ENCODE peak calls at places on chromosomes 2 and 18, in six cellular contexts. One of them, this sample, is unnamed.
A peak's percentile ranks its signal among the peaks of the same experiment; 100 is the strongest.

GRCh38 chr18:13003466-13003896 is 12.3 kb downstream of the CEP192 start:
- DNase-seq in neuronal stem cell: no peak
- DNase-seq in iPS-NIHi11: peak; percentile 79
- DNase-seq in OCI-LY7: peak; percentile 34
- DNase-seq in CMK: no peak
- DNase-seq in CD14-positive monocyte: no peak
- DNase-seq in this sample: no peak

GRCh38 chr2:229686122-229686919 is 28.0 kb downstream of the DNER start:
- DNase-seq in neuronal stem cell: no peak
- DNase-seq in iPS-NIHi11: no peak
- DNase-seq in OCI-LY7: no peak
- DNase-seq in CMK: no peak
- DNase-seq in CD14-positive monocyte: no peak
- DNase-seq in this sample: peak; percentile 9

GRCh38 chr2:191617589-191617988 is 60.3 kb upstream of the NABP1 start:
- DNase-seq in neuronal stem cell: no peak
- DNase-seq in iPS-NIHi11: no peak
- DNase-seq in OCI-LY7: peak; percentile 72
- DNase-seq in CMK: no peak
- DNase-seq in CD14-positive monocyte: no peak
- DNase-seq in this sample: no peak

GRCh38 chr18:52334896-52335295 is 5.1 kb upstream of the DCC start:
- DNase-seq in neuronal stem cell: no peak
- DNase-seq in iPS-NIHi11: no peak
- DNase-seq in OCI-LY7: no peak
- DNase-seq in CMK: no peak
- DNase-seq in CD14-positive monocyte: no peak
- DNase-seq in this sample: no peak

GRCh38 chr2:15471606-15472005 is 89.5 kb downstream of the NBAS start:
- DNase-seq in neuronal stem cell: no peak
- DNase-seq in iPS-NIHi11: no peak
- DNase-seq in OCI-LY7: no peak
- DNase-seq in CMK: no peak
- DNase-seq in CD14-positive monocyte: no peak
- DNase-seq in this sample: no peak

GRCh38 chr2:27849558-27849957 is 40.6 kb downstream of the RBKS start:
- DNase-seq in neuronal stem cell: no peak
- DNase-seq in iPS-NIHi11: no peak
- DNase-seq in OCI-LY7: no peak
- DNase-seq in CMK: no peak
- DNase-seq in CD14-positive monocyte: no peak
- DNase-seq in this sample: no peak

GRCh38 chr2:191230174-191230573 is 15.0 kb upstream of the MYO1B start:
- DNase-seq in neuronal stem cell: no peak
- DNase-seq in iPS-NIHi11: no peak
- DNase-seq in OCI-LY7: no peak
- DNase-seq in CMK: no peak
- DNase-seq in CD14-positive monocyte: no peak
- DNase-seq in this sample: no peak

GRCh38 chr2:128501022-128501690 is 182.5 kb upstream of the HS6ST1 start:
- DNase-seq in neuronal stem cell: no peak
- DNase-seq in iPS-NIHi11: no peak
- DNase-seq in OCI-LY7: no peak
- DNase-seq in CMK: no peak
- DNase-seq in CD14-positive monocyte: peak; percentile 42
- DNase-seq in this sample: peak; percentile 10

GRCh38 chr2:174280596-174280995 is 32.3 kb upstream of the OLA1 start:
- DNase-seq in neuronal stem cell: no peak
- DNase-seq in iPS-NIHi11: no peak
- DNase-seq in OCI-LY7: no peak
- DNase-seq in CMK: no peak
- DNase-seq in CD14-positive monocyte: no peak
- DNase-seq in this sample: no peak

GRCh38 chr2:44135307-44135706 is 33.4 kb upstream of the PPM1B start:
- DNase-seq in neuronal stem cell: no peak
- DNase-seq in iPS-NIHi11: peak; percentile 48
- DNase-seq in OCI-LY7: no peak
- DNase-seq in CMK: no peak
- DNase-seq in CD14-positive monocyte: no peak
- DNase-seq in this sample: no peak

GRCh38 chr18:37559194-37559593 is 6.4 kb downstream of the CELF4 start:
- DNase-seq in neuronal stem cell: no peak
- DNase-seq in iPS-NIHi11: no peak
- DNase-seq in OCI-LY7: no peak
- DNase-seq in CMK: no peak
- DNase-seq in CD14-positive monocyte: no peak
- DNase-seq in this sample: peak; percentile 27

GRCh38 chr2:118264591-118264990 is 176.3 kb downstream of the INSIG2 start:
- DNase-seq in neuronal stem cell: no peak
- DNase-seq in iPS-NIHi11: no peak
- DNase-seq in OCI-LY7: no peak
- DNase-seq in CMK: no peak
- DNase-seq in CD14-positive monocyte: no peak
- DNase-seq in this sample: no peak

GRCh38 chr2:33291278-33292013 is 185.0 kb upstream of the RASGRP3 start:
- DNase-seq in neuronal stem cell: no peak
- DNase-seq in iPS-NIHi11: no peak
- DNase-seq in OCI-LY7: no peak
- DNase-seq in CMK: no peak
- DNase-seq in CD14-positive monocyte: no peak
- DNase-seq in this sample: peak; percentile 78

GRCh38 chr2:219252570-219252899 is 508 bp upstream of the TUBA4B start:
- DNase-seq in neuronal stem cell: no peak
- DNase-seq in iPS-NIHi11: no peak
- DNase-seq in OCI-LY7: no peak
- DNase-seq in CMK: no peak
- DNase-seq in CD14-positive monocyte: no peak
- DNase-seq in this sample: no peak

GRCh38 chr2:214533511-214533910 is 122.7 kb downstream of the VWC2L start:
- DNase-seq in neuronal stem cell: no peak
- DNase-seq in iPS-NIHi11: no peak
- DNase-seq in OCI-LY7: no peak
- DNase-seq in CMK: no peak
- DNase-seq in CD14-positive monocyte: no peak
- DNase-seq in this sample: no peak

GRCh38 chr2:218229851-218230250 is 12.9 kb downstream of the ARPC2 start:
- DNase-seq in neuronal stem cell: no peak
- DNase-seq in iPS-NIHi11: no peak
- DNase-seq in OCI-LY7: no peak
- DNase-seq in CMK: no peak
- DNase-seq in CD14-positive monocyte: no peak
- DNase-seq in this sample: no peak

GRCh38 chr2:218516614-218517013 is 51.5 kb downstream of the USP37 start:
- DNase-seq in neuronal stem cell: no peak
- DNase-seq in iPS-NIHi11: peak; percentile 24
- DNase-seq in OCI-LY7: peak; percentile 27
- DNase-seq in CMK: peak; percentile 22
- DNase-seq in CD14-positive monocyte: no peak
- DNase-seq in this sample: no peak

GRCh38 chr2:187922841-187923240 is 368.6 kb upstream of the TFPI start:
- DNase-seq in neuronal stem cell: no peak
- DNase-seq in iPS-NIHi11: no peak
- DNase-seq in OCI-LY7: no peak
- DNase-seq in CMK: no peak
- DNase-seq in CD14-positive monocyte: no peak
- DNase-seq in this sample: no peak

GRCh38 chr2:893311-893710 is 57.3 kb upstream of the SNTG2 start:
- DNase-seq in neuronal stem cell: no peak
- DNase-seq in iPS-NIHi11: peak; percentile 74
- DNase-seq in OCI-LY7: no peak
- DNase-seq in CMK: no peak
- DNase-seq in CD14-positive monocyte: no peak
- DNase-seq in this sample: no peak

GRCh38 chr2:129801575-129801974 is 177.9 kb upstream of the RAB6C start:
- DNase-seq in neuronal stem cell: no peak
- DNase-seq in iPS-NIHi11: no peak
- DNase-seq in OCI-LY7: no peak
- DNase-seq in CMK: no peak
- DNase-seq in CD14-positive monocyte: no peak
- DNase-seq in this sample: peak; percentile 3

GRCh38 chr18:79797518-79798345 is at the start of gene KCNG2:
- DNase-seq in neuronal stem cell: peak; percentile 55
- DNase-seq in iPS-NIHi11: peak; percentile 94
- DNase-seq in OCI-LY7: no peak
- DNase-seq in CMK: no peak
- DNase-seq in CD14-positive monocyte: no peak
- DNase-seq in this sample: no peak

GRCh38 chr18:24200494-24200893 is 61.6 kb downstream of the CABYR start:
- DNase-seq in neuronal stem cell: no peak
- DNase-seq in iPS-NIHi11: no peak
- DNase-seq in OCI-LY7: no peak
- DNase-seq in CMK: no peak
- DNase-seq in CD14-positive monocyte: no peak
- DNase-seq in this sample: no peak

GRCh38 chr2:27752551-27753237 is 18.8 kb upstream of the MRPL33 start:
- DNase-seq in neuronal stem cell: no peak
- DNase-seq in iPS-NIHi11: peak; percentile 43
- DNase-seq in OCI-LY7: no peak
- DNase-seq in CMK: no peak
- DNase-seq in CD14-positive monocyte: no peak
- DNase-seq in this sample: peak; percentile 90

GRCh38 chr2:12433641-12433990 is 283.1 kb upstream of the TRIB2 start:
- DNase-seq in neuronal stem cell: no peak
- DNase-seq in iPS-NIHi11: no peak
- DNase-seq in OCI-LY7: no peak
- DNase-seq in CMK: no peak
- DNase-seq in CD14-positive monocyte: no peak
- DNase-seq in this sample: no peak

GRCh38 chr2:218368621-218369153 is 12.0 kb downstream of the CATIP start:
- DNase-seq in neuronal stem cell: no peak
- DNase-seq in iPS-NIHi11: peak; percentile 77
- DNase-seq in OCI-LY7: no peak
- DNase-seq in CMK: no peak
- DNase-seq in CD14-positive monocyte: peak; percentile 74
- DNase-seq in this sample: no peak

GRCh38 chr18:6728809-6729246 is 688 bp upstream of the ARHGAP28 start:
- DNase-seq in neuronal stem cell: no peak
- DNase-seq in iPS-NIHi11: no peak
- DNase-seq in OCI-LY7: no peak
- DNase-seq in CMK: no peak
- DNase-seq in CD14-positive monocyte: no peak
- DNase-seq in this sample: no peak

GRCh38 chr18:78682716-78683115 is 296.9 kb upstream of the SALL3 start:
- DNase-seq in neuronal stem cell: no peak
- DNase-seq in iPS-NIHi11: no peak
- DNase-seq in OCI-LY7: no peak
- DNase-seq in CMK: no peak
- DNase-seq in CD14-positive monocyte: no peak
- DNase-seq in this sample: no peak

GRCh38 chr2:127640082-127641072 is 5.6 kb upstream of the GPR17 start:
- DNase-seq in neuronal stem cell: no peak
- DNase-seq in iPS-NIHi11: peak; percentile 78
- DNase-seq in OCI-LY7: peak; percentile 79
- DNase-seq in CMK: no peak
- DNase-seq in CD14-positive monocyte: no peak
- DNase-seq in this sample: no peak

GRCh38 chr2:8244634-8245033 is 437.2 kb upstream of the ID2 start:
- DNase-seq in neuronal stem cell: no peak
- DNase-seq in iPS-NIHi11: no peak
- DNase-seq in OCI-LY7: no peak
- DNase-seq in CMK: peak; percentile 40
- DNase-seq in CD14-positive monocyte: peak; percentile 73
- DNase-seq in this sample: no peak

GRCh38 chr2:50125230-50125629 is 906.7 kb downstream of the NRXN1 start:
- DNase-seq in neuronal stem cell: no peak
- DNase-seq in iPS-NIHi11: no peak
- DNase-seq in OCI-LY7: no peak
- DNase-seq in CMK: no peak
- DNase-seq in CD14-positive monocyte: no peak
- DNase-seq in this sample: peak; percentile 78

GRCh38 chr18:23684515-23685197 is 4.6 kb upstream of the LAMA3 start:
- DNase-seq in neuronal stem cell: no peak
- DNase-seq in iPS-NIHi11: no peak
- DNase-seq in OCI-LY7: no peak
- DNase-seq in CMK: no peak
- DNase-seq in CD14-positive monocyte: no peak
- DNase-seq in this sample: no peak

GRCh38 chr2:46909771-46910419 is 5.7 kb downstream of the MCFD2 start:
- DNase-seq in neuronal stem cell: no peak
- DNase-seq in iPS-NIHi11: peak; percentile 44
- DNase-seq in OCI-LY7: no peak
- DNase-seq in CMK: no peak
- DNase-seq in CD14-positive monocyte: no peak
- DNase-seq in this sample: no peak

GRCh38 chr18:73408434-73408833 is 540.6 kb upstream of the NETO1 start:
- DNase-seq in neuronal stem cell: no peak
- DNase-seq in iPS-NIHi11: peak; percentile 16
- DNase-seq in OCI-LY7: no peak
- DNase-seq in CMK: no peak
- DNase-seq in CD14-positive monocyte: no peak
- DNase-seq in this sample: no peak

GRCh38 chr2:159755788-159756187 is 42.2 kb downstream of the CD302 start:
- DNase-seq in neuronal stem cell: no peak
- DNase-seq in iPS-NIHi11: peak; percentile 65
- DNase-seq in OCI-LY7: no peak
- DNase-seq in CMK: no peak
- DNase-seq in CD14-positive monocyte: no peak
- DNase-seq in this sample: no peak

GRCh38 chr2:100244881-100245605 is 77.3 kb downstream of the LONRF2 start:
- DNase-seq in neuronal stem cell: no peak
- DNase-seq in iPS-NIHi11: no peak
- DNase-seq in OCI-LY7: no peak
- DNase-seq in CMK: no peak
- DNase-seq in CD14-positive monocyte: no peak
- DNase-seq in this sample: no peak

GRCh38 chr2:138271467-138271866 is 230.1 kb upstream of the SPOPL start:
- DNase-seq in neuronal stem cell: no peak
- DNase-seq in iPS-NIHi11: peak; percentile 18
- DNase-seq in OCI-LY7: no peak
- DNase-seq in CMK: no peak
- DNase-seq in CD14-positive monocyte: no peak
- DNase-seq in this sample: no peak

GRCh38 chr18:2146092-2146491 is 425.2 kb downstream of the METTL4 start:
- DNase-seq in neuronal stem cell: no peak
- DNase-seq in iPS-NIHi11: no peak
- DNase-seq in OCI-LY7: no peak
- DNase-seq in CMK: no peak
- DNase-seq in CD14-positive monocyte: no peak
- DNase-seq in this sample: no peak